ENCODE peak calls at places on chromosomes 11 and 22, in six cellular contexts. J, U, C, E, A and R are unnamed samples.

GRCh38 chr11:9802291-9802861 is 138.5 kb downstream of the SWAP70 start:
- DNase-seq in C (no peak), U (peak; percentile 94), A (no peak), E (peak; percentile 43), J (no peak), R (peak; percentile 45)

GRCh38 chr11:25065711-25066110 is 568.9 kb downstream of the LUZP2 start:
- DNase-seq in E (peak; percentile 5), U (peak; percentile 59), J (no peak), C (no peak), A (no peak), R (no peak)

GRCh38 chr22:35861451-35861850 is 143.8 kb downstream of the APOL5 start:
- DNase-seq in E (no peak), U (no peak), A (no peak), C (no peak), J (no peak), R (no peak)

GRCh38 chr11:2814751-2815150 is 70.8 kb downstream of the CDKN1C start:
- DNase-seq in J (no peak), E (no peak), A (no peak), U (no peak), C (no peak), R (no peak)

GRCh38 chr11:3642071-3642951 is 519 bp upstream of the ART5 start:
- DNase-seq in U (peak; percentile 74), C (peak; percentile 93), J (peak; percentile 65), A (peak; percentile 89), E (peak; percentile 88), R (peak; percentile 76)

GRCh38 chr11:59173964-59174663 is 2.2 kb downstream of the DTX4 start:
- DNase-seq in J (no peak), U (peak; percentile 66), E (no peak), C (no peak), A (peak; percentile 26), R (no peak)

GRCh38 chr22:38213319-38214247 is 11.8 kb downstream of the MAFF start:
- DNase-seq in C (no peak), J (peak; percentile 22), U (no peak), A (no peak), E (no peak), R (no peak)

GRCh38 chr11:123362941-123363340 is 67.1 kb upstream of the GRAMD1B start:
- DNase-seq in A (no peak), U (no peak), J (no peak), C (no peak), E (no peak), R (no peak)